ENCODE peak calls at places on chromosomes 7 and 10, in nine cellular contexts. One of them, this sample, is unnamed.
A peak's percentile ranks its signal among the peaks of the same experiment; 100 is the strongest.

GRCh38 chr10:79237801-79238520 is 109.3 kb upstream of the PPIF start:
- DNase-seq in cardiac muscle cell: no peak
- DNase-seq in OCI-LY7: no peak
- DNase-seq in ascending aorta: no peak
- DNase-seq in GM12865: no peak
- DNase-seq in upper lobe of right lung: no peak
- DNase-seq in K562: no peak
- DNase-seq in cardiac fibroblast: no peak
- DNase-seq in coronary artery: no peak
- DNase-seq in this sample: no peak

GRCh38 chr7:80087051-80087767 is 47.4 kb upstream of the GNAI1 start:
- DNase-seq in GM12865: no peak
- DNase-seq in cardiac muscle cell: no peak
- DNase-seq in upper lobe of right lung: no peak
- DNase-seq in ascending aorta: no peak
- DNase-seq in OCI-LY7: no peak
- DNase-seq in K562: no peak
- DNase-seq in cardiac fibroblast: peak; percentile 88
- DNase-seq in coronary artery: no peak
- DNase-seq in this sample: peak; percentile 94

GRCh38 chr7:36214608-36215016 is 61.6 kb downstream of the EEPD1 start:
- DNase-seq in GM12865: no peak
- DNase-seq in upper lobe of right lung: no peak
- DNase-seq in OCI-LY7: no peak
- DNase-seq in cardiac fibroblast: peak; percentile 41
- DNase-seq in K562: no peak
- DNase-seq in coronary artery: no peak
- DNase-seq in ascending aorta: no peak
- DNase-seq in cardiac muscle cell: peak; percentile 30
- DNase-seq in this sample: no peak

GRCh38 chr7:47281966-47282643 is 299.8 kb downstream of the TNS3 start:
- DNase-seq in cardiac muscle cell: no peak
- DNase-seq in GM12865: no peak
- DNase-seq in ascending aorta: no peak
- DNase-seq in K562: no peak
- DNase-seq in OCI-LY7: no peak
- DNase-seq in coronary artery: no peak
- DNase-seq in upper lobe of right lung: no peak
- DNase-seq in cardiac fibroblast: no peak
- DNase-seq in this sample: no peak

GRCh38 chr10:810351-810846 is 120.9 kb upstream of the DIP2C start:
- DNase-seq in cardiac fibroblast: peak; percentile 52
- DNase-seq in ascending aorta: no peak
- DNase-seq in GM12865: no peak
- DNase-seq in coronary artery: peak; percentile 50
- DNase-seq in upper lobe of right lung: no peak
- DNase-seq in OCI-LY7: peak; percentile 50
- DNase-seq in K562: no peak
- DNase-seq in cardiac muscle cell: peak; percentile 88
- DNase-seq in this sample: peak; percentile 49

GRCh38 chr7:29106128-29106988 is 40.0 kb downstream of the CPVL start:
- DNase-seq in cardiac muscle cell: peak; percentile 73
- DNase-seq in ascending aorta: no peak
- DNase-seq in K562: no peak
- DNase-seq in upper lobe of right lung: no peak
- DNase-seq in coronary artery: no peak
- DNase-seq in GM12865: peak; percentile 61
- DNase-seq in OCI-LY7: peak; percentile 32
- DNase-seq in cardiac fibroblast: peak; percentile 85
- DNase-seq in this sample: peak; percentile 87

GRCh38 chr7:130394421-130395188 is 14.3 kb downstream of the CPA1 start:
- DNase-seq in GM12865: peak; percentile 48
- DNase-seq in upper lobe of right lung: no peak
- DNase-seq in OCI-LY7: no peak
- DNase-seq in cardiac fibroblast: no peak
- DNase-seq in K562: no peak
- DNase-seq in ascending aorta: no peak
- DNase-seq in cardiac muscle cell: no peak
- DNase-seq in coronary artery: no peak
- DNase-seq in this sample: no peak

GRCh38 chr7:83476501-83476900 is 172.4 kb downstream of the SEMA3E start:
- DNase-seq in K562: no peak
- DNase-seq in upper lobe of right lung: no peak
- DNase-seq in coronary artery: no peak
- DNase-seq in OCI-LY7: no peak
- DNase-seq in ascending aorta: no peak
- DNase-seq in GM12865: no peak
- DNase-seq in cardiac muscle cell: no peak
- DNase-seq in cardiac fibroblast: no peak
- DNase-seq in this sample: no peak

GRCh38 chr7:121832347-121832746 is 40.6 kb upstream of the PTPRZ1 start:
- DNase-seq in cardiac muscle cell: no peak
- DNase-seq in cardiac fibroblast: no peak
- DNase-seq in ascending aorta: no peak
- DNase-seq in K562: no peak
- DNase-seq in coronary artery: no peak
- DNase-seq in OCI-LY7: no peak
- DNase-seq in upper lobe of right lung: no peak
- DNase-seq in GM12865: no peak
- DNase-seq in this sample: no peak

GRCh38 chr10:14953452-14954000 is 370 bp downstream of the DCLRE1C start:
- DNase-seq in OCI-LY7: peak; percentile 62
- DNase-seq in upper lobe of right lung: no peak
- DNase-seq in GM12865: peak; percentile 86
- DNase-seq in ascending aorta: peak; percentile 84
- DNase-seq in cardiac fibroblast: peak; percentile 64
- DNase-seq in coronary artery: no peak
- DNase-seq in K562: peak; percentile 79
- DNase-seq in cardiac muscle cell: peak; percentile 84
- DNase-seq in this sample: peak; percentile 78

GRCh38 chr7:27169658-27170493 is 4.2 kb downstream of the HOXA10 start:
- DNase-seq in ascending aorta: peak; percentile 52
- DNase-seq in upper lobe of right lung: peak; percentile 62
- DNase-seq in GM12865: no peak
- DNase-seq in coronary artery: no peak
- DNase-seq in cardiac muscle cell: no peak
- DNase-seq in K562: no peak
- DNase-seq in cardiac fibroblast: no peak
- DNase-seq in OCI-LY7: no peak
- DNase-seq in this sample: no peak

GRCh38 chr7:27166475-27167169 is 1.3 kb upstream of the HOXA9 start:
- DNase-seq in K562: no peak
- DNase-seq in upper lobe of right lung: peak; percentile 53
- DNase-seq in ascending aorta: no peak
- DNase-seq in GM12865: no peak
- DNase-seq in OCI-LY7: no peak
- DNase-seq in coronary artery: no peak
- DNase-seq in cardiac muscle cell: no peak
- DNase-seq in cardiac fibroblast: no peak
- DNase-seq in this sample: no peak

GRCh38 chr7:27167170-27167505 is 1.8 kb upstream of the HOXA9 start:
- DNase-seq in upper lobe of right lung: peak; percentile 51
- DNase-seq in cardiac fibroblast: no peak
- DNase-seq in ascending aorta: no peak
- DNase-seq in GM12865: no peak
- DNase-seq in coronary artery: no peak
- DNase-seq in cardiac muscle cell: no peak
- DNase-seq in OCI-LY7: no peak
- DNase-seq in K562: no peak
- DNase-seq in this sample: no peak

GRCh38 chr7:27167916-27168264 is 2.6 kb upstream of the HOXA9 start:
- DNase-seq in OCI-LY7: no peak
- DNase-seq in cardiac muscle cell: no peak
- DNase-seq in coronary artery: no peak
- DNase-seq in cardiac fibroblast: no peak
- DNase-seq in GM12865: no peak
- DNase-seq in upper lobe of right lung: no peak
- DNase-seq in K562: no peak
- DNase-seq in ascending aorta: no peak
- DNase-seq in this sample: no peak

DNA sequence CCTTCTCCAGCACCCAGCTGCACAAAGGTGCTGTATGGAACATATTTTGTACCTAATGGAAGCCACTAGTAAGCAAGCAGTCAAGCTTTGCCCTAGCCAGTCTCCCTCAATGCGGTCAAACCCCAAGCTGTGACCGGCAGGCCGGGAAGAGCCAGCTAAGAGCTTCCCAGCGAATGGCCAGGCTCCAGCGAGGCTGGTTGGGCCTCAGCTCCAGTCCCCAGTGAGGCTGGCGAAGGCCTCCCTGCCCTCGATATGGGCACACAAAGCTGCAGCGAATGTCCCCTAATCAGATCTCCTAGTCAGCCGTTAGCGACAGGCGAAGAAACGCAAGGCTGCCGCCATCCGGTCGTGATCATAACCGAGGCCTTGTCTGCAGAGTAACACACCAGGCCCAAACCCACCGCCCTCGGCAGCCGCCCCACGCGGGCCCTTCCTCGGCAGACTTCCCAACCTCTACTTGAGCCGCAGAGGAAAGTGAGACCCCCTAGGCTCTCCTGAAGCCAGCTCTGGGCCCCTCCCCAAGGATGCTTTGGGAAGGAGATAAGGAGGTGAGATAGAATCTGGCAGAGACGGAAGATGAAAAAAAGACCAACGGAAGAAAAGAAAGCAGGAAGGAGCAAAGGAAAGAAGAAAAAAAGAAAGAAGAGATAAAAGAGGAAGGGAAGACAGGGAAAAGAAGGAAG is 3.1 kb upstream of the HOXA9 start:
- DNase-seq in ascending aorta: no peak
- DNase-seq in upper lobe of right lung: peak; percentile 48
- DNase-seq in GM12865: no peak
- DNase-seq in cardiac fibroblast: no peak
- DNase-seq in OCI-LY7: no peak
- DNase-seq in K562: no peak
- DNase-seq in coronary artery: no peak
- DNase-seq in cardiac muscle cell: no peak
- DNase-seq in this sample: no peak
- TF ChIP-seq CTCF in ascending aorta: no peak
- TF ChIP-seq CTCF in upper lobe of right lung: no peak
- TF ChIP-seq CTCF in GM12865: no peak
- TF ChIP-seq CTCF in cardiac fibroblast: no peak
- TF ChIP-seq CTCF in OCI-LY7: no peak
- TF ChIP-seq CTCF in K562: no peak
- TF ChIP-seq CTCF in coronary artery: no peak
- TF ChIP-seq CTCF in cardiac muscle cell: no peak
- TF ChIP-seq CTCF in this sample: no peak

DNA sequence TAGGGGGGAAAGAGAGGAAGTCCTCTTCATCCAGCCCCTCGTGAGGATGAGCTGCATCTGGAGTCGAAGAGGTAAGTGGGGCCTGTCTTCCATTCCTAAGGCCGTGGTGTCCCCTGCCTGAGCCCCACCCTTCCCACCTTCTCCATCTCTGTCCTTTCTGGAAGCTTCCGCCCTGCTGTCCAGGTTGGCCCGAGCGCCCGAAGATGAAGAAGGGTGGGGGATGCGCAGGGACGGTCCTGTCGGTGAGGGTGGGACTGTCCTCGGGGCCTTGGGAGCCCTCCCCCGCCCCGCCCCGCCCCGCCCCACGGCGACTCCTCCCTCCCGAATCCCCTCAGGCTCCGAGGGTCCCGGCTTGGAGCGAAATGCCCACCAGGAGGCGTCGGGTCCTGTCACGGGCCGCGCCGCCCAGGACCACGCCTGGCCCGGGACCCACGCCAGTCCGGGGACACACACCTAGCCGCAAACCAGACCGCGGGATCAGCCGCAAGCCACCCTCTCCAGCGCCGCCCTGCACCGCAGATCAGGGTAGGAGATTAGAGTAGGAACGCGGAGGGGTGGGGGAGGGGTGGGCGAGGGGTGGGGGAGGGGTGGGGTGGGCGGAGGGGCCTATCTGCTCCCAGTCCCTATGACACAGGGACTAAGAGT is 15.3 kb downstream of the GPRIN2 start:
- DNase-seq in GM12865: no peak
- DNase-seq in upper lobe of right lung: peak; percentile 86
- DNase-seq in coronary artery: no peak
- DNase-seq in cardiac muscle cell: peak; percentile 85
- DNase-seq in cardiac fibroblast: no peak
- DNase-seq in K562: peak; percentile 94
- DNase-seq in ascending aorta: peak; percentile 69
- DNase-seq in OCI-LY7: no peak
- DNase-seq in this sample: peak; percentile 49
- H3K4me3 ChIP-seq in GM12865: no peak overlapping the region
- H3K4me3 ChIP-seq in upper lobe of right lung: peak overlapping the region; percentile 34
- H3K4me3 ChIP-seq in coronary artery: peak overlapping the region; percentile 61
- H3K4me3 ChIP-seq in cardiac muscle cell: peak overlapping the region; percentile 28
- H3K4me3 ChIP-seq in cardiac fibroblast: peak overlapping the region; percentile 27
- H3K4me3 ChIP-seq in K562: no peak overlapping the region
- H3K4me3 ChIP-seq in ascending aorta: peak overlapping the region; percentile 32
- H3K4me3 ChIP-seq in OCI-LY7: no peak overlapping the region
- H3K4me3 ChIP-seq in this sample: peak overlapping the region; percentile 56

DNA sequence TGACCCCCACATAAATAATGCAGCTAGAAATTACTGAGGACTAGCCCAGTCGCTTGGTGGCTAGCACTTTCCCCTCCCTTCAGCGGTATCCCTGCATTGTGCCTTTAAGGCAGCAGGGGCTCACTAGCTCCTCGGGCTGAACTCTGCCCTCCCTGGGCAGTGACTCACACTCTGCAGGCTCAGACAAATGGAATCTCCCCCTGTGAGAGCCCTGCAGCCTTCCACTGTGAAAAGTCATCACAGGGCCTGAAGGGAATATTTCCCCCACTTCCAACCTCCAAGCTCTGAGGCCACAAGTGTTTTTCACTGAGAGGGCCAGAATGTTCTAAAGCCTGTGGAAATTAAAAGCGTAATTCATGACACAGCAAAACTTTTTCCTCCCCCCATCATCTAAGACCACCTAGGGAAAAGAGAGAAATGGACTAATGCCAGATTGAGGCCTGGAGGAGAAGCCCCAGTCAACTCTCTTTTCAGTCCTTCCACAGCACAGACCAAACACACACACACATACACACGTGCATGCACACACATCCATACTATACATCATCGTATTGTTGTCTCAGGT is 93.6 kb upstream of the COL1A2 start:
- DNase-seq in K562: peak; percentile 23
- DNase-seq in GM12865: no peak
- DNase-seq in ascending aorta: peak; percentile 94
- DNase-seq in OCI-LY7: no peak
- DNase-seq in coronary artery: peak; percentile 93
- DNase-seq in cardiac muscle cell: peak; percentile 56
- DNase-seq in upper lobe of right lung: no peak
- DNase-seq in cardiac fibroblast: peak; percentile 97
- DNase-seq in this sample: peak; percentile 99
- TF ChIP-seq CTCF in K562: peak; percentile 18
- TF ChIP-seq CTCF in GM12865: no peak
- TF ChIP-seq CTCF in ascending aorta: no peak
- TF ChIP-seq CTCF in OCI-LY7: no peak
- TF ChIP-seq CTCF in coronary artery: no peak
- TF ChIP-seq CTCF in cardiac muscle cell: peak; percentile 30
- TF ChIP-seq CTCF in upper lobe of right lung: no peak
- TF ChIP-seq CTCF in cardiac fibroblast: peak; percentile 18
- TF ChIP-seq CTCF in this sample: peak; percentile 38

DNA sequence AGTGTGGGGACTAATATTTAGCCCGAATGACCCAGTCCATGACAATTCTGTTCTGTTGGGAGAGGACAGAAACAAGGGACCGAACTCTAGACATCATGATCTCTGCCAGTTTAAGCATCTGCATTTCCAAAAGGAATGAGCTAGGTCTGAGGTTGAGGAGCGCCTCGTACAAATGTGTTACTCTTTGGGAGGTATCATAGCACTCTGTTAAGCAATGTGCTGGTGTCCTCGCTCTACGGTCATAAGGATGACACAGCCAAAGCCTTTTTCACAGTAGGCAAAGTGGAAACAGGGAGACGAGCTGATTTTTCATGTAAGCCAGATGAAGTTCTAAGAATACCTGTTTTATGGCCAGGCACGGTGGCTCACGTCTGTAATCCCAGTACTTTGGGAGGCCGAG is 15.4 kb upstream of the CCDC3 start:
- DNase-seq in coronary artery: no peak
- DNase-seq in cardiac muscle cell: no peak
- DNase-seq in upper lobe of right lung: no peak
- DNase-seq in ascending aorta: no peak
- DNase-seq in cardiac fibroblast: no peak
- DNase-seq in GM12865: no peak
- DNase-seq in K562: no peak
- DNase-seq in OCI-LY7: no peak
- DNase-seq in this sample: peak; percentile 44
- H3K4me3 ChIP-seq in coronary artery: no peak overlapping the region
- H3K4me3 ChIP-seq in cardiac muscle cell: no peak overlapping the region
- H3K4me3 ChIP-seq in upper lobe of right lung: no peak overlapping the region
- H3K4me3 ChIP-seq in ascending aorta: no peak overlapping the region
- H3K4me3 ChIP-seq in cardiac fibroblast: no peak overlapping the region
- H3K4me3 ChIP-seq in GM12865: no peak overlapping the region
- H3K4me3 ChIP-seq in K562: no peak overlapping the region
- H3K4me3 ChIP-seq in OCI-LY7: no peak overlapping the region
- H3K4me3 ChIP-seq in this sample: no peak overlapping the region

This sample was measured in choroid plexus epithelial cell.